ENCODE peak calls at places on chromosomes 1 and 21, in four cellular contexts. W is IMR-90, T is mesenchymal stem cell, Z is neuronal stem cell. B is an unnamed sample.

GRCh38 chr1:9435101-9435636 is 104.1 kb upstream of the SLC25A33 start:
- DNase-seq in W (no peak), T (no peak), Z (no peak), B (no peak)

GRCh38 chr1:15128520-15129313 is 24.8 kb upstream of the TMEM51 start:
- DNase-seq in W (peak; percentile 65), T (peak; percentile 76), Z (peak; percentile 73), B (peak; percentile 86)

GRCh38 chr1:248825136-248825535 is 579 bp downstream of the SH3BP5L start:
- DNase-seq in W (no peak), T (no peak), Z (no peak), B (no peak)

GRCh38 chr1:185973645-185974044 is 239.5 kb downstream of the HMCN1 start:
- DNase-seq in W (peak; percentile 96), T (peak; percentile 76), Z (no peak), B (no peak)

GRCh38 chr1:170789063-170789462 is 125.1 kb downstream of the PRRX1 start:
- DNase-seq in W (no peak), T (no peak), Z (no peak), B (no peak)

GRCh38 chr1:1136547-1137230 is 20.8 kb upstream of the C1orf159 start:
- DNase-seq in W (no peak), T (no peak), Z (no peak), B (no peak)

GRCh38 chr1:109787845-109788605 is 24.3 kb upstream of the EPS8L3 start:
- DNase-seq in W (no peak), T (peak; percentile 65), Z (no peak), B (peak; percentile 18)

GRCh38 chr1:160064164-160064563 is 5.8 kb downstream of the KCNJ10 start:
- DNase-seq in W (no peak), T (no peak), Z (no peak), B (no peak)

GRCh38 chr1:164641353-164641730 is 82.4 kb downstream of the PBX1 start:
- DNase-seq in W (peak; percentile 36), T (peak; percentile 69), Z (no peak), B (no peak)

GRCh38 chr1:117037802-117038201 is 22.3 kb upstream of the TTF2 start:
- DNase-seq in W (no peak), T (no peak), Z (no peak), B (no peak)

GRCh38 chr1:209544098-209544497 is 39.4 kb upstream of the CAMK1G start:
- DNase-seq in W (no peak), T (no peak), Z (no peak), B (no peak)

GRCh38 chr21:30336596-30336995 is 898 bp downstream of the KRTAP27-1 start:
- DNase-seq in W (no peak), T (no peak), Z (no peak), B (no peak)

GRCh38 chr1:111746614-111746999 is 7.4 kb upstream of the INKA2 start:
- DNase-seq in W (no peak), T (no peak), Z (no peak), B (no peak)

GRCh38 chr1:222890702-222891101 is 75.9 kb downstream of the DISP1 start:
- DNase-seq in W (no peak), T (no peak), Z (no peak), B (no peak)

GRCh38 chr21:31557956-31558838 is 101.3 kb upstream of the SOD1 start:
- DNase-seq in W (no peak), T (peak; percentile 38), Z (peak; percentile 55), B (peak; percentile 48)

GRCh38 chr1:7594002-7594713 is 176.9 kb upstream of the VAMP3 start:
- DNase-seq in W (no peak), T (no peak), Z (no peak), B (no peak)

GRCh38 chr1:243250102-243250501 is 5.0 kb downstream of the CEP170 start:
- DNase-seq in W (no peak), T (no peak), Z (no peak), B (no peak)

GRCh38 chr1:214700381-214700780 is 97.4 kb downstream of the CENPF start:
- DNase-seq in W (no peak), T (peak; percentile 6), Z (no peak), B (no peak)

GRCh38 chr1:183019126-183019740 is 4.0 kb upstream of the LAMC1 start:
- DNase-seq in W (no peak), T (no peak), Z (no peak), B (no peak)

GRCh38 chr1:3856923-3857790 is at the start of the genes CEP104 and DFFB:
- DNase-seq in W (peak; percentile 67), T (peak; percentile 83), Z (peak; percentile 91), B (peak; percentile 98)
- H3K14ac ChIP-seq in W (peak within 1 kb of the TSS; percentile 98), T (no peak within 1 kb of the TSS), Z (peak within 1 kb of the TSS; percentile 12), B (no peak within 1 kb of the TSS)

GRCh38 chr1:43293896-43294760 is 6.7 kb upstream of the TIE1 start:
- DNase-seq in W (peak; percentile 56), T (peak; percentile 42), Z (no peak), B (no peak)
- H2BK15ac ChIP-seq in W (no peak overlapping the region), T (no peak overlapping the region), Z (no peak overlapping the region), B (no peak overlapping the region)

GRCh38 chr1:58902830-58903229 is 119.0 kb upstream of the JUN start:
- DNase-seq in W (no peak), T (no peak), Z (no peak), B (no peak)

GRCh38 chr1:58905628-58906256 is 121.9 kb upstream of the JUN start:
- DNase-seq in W (no peak), T (no peak), Z (no peak), B (no peak)

GRCh38 chr1:58903450-58904298 is 119.8 kb upstream of the JUN start:
- DNase-seq in W (peak; percentile 89), T (peak; percentile 93), Z (peak; percentile 56), B (peak; percentile 65)

GRCh38 chr1:58905126-58905490 is 121.3 kb upstream of the JUN start:
- DNase-seq in W (no peak), T (no peak), Z (no peak), B (no peak)

DNA sequence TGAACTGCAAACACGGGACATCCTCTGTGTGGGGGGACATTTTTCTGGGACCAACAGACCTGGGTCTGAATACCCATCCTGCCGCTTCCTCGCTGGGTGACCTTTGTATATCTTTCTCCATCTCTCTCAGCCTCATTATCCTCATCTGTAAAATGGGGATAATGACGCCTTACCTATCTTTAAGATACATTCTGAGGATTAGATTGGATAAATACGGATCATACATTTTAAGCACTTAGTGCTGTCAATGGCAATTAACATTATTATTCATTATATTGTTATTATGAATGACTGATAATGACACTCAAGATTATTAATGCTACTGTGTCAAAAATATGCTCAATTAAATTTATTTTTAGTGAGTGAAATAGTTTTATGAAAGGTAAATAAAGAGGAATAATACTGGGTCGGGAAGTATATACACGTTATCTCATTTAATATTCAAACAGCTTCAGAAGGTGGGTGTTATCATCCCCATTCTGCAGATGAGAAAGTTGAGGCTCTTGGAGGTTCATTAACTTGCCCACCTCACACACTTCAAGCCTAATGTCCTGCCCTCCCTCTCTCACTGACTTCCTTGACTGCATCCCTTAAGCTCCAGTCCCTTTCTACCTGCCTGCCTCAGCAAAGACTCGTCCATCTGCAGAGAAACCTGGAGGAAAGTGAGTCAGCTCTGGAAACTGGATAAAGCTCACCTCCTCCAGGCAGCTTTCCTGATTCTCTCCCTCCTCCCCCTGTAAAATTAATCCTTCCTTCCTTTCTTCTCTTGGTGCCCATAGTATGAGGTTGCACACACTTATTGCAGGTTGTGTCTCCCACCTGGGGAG is 120.7 kb upstream of the JUN start:
- DNase-seq in W (no peak), T (no peak), Z (no peak), B (no peak)
- H3K14ac ChIP-seq in W (peak overlapping the region; percentile 78), T (no peak overlapping the region), Z (no peak overlapping the region), B (peak overlapping the region; percentile 76)

GRCh38 chr21:37804001-37804400 is 112.3 kb downstream of the KCNJ6 start:
- DNase-seq in W (no peak), T (no peak), Z (no peak), B (no peak)
- H2BK15ac ChIP-seq in W (no peak overlapping the region), T (no peak overlapping the region), Z (no peak overlapping the region), B (no peak overlapping the region)

GRCh38 chr1:66925944-66926343 is 1.2 kb downstream of the MIER1 start:
- DNase-seq in W (no peak), T (peak; percentile 43), Z (no peak), B (no peak)

GRCh38 chr1:66929289-66929688 is 4.5 kb downstream of the MIER1 start:
- DNase-seq in W (no peak), T (no peak), Z (no peak), B (no peak)

GRCh38 chr1:66927528-66927927 is 2.7 kb downstream of the MIER1 start:
- DNase-seq in W (no peak), T (no peak), Z (no peak), B (no peak)

GRCh38 chr1:66925558-66925910 is 744 bp downstream of the MIER1 start:
- DNase-seq in W (no peak), T (no peak), Z (no peak), B (no peak)

DNA sequence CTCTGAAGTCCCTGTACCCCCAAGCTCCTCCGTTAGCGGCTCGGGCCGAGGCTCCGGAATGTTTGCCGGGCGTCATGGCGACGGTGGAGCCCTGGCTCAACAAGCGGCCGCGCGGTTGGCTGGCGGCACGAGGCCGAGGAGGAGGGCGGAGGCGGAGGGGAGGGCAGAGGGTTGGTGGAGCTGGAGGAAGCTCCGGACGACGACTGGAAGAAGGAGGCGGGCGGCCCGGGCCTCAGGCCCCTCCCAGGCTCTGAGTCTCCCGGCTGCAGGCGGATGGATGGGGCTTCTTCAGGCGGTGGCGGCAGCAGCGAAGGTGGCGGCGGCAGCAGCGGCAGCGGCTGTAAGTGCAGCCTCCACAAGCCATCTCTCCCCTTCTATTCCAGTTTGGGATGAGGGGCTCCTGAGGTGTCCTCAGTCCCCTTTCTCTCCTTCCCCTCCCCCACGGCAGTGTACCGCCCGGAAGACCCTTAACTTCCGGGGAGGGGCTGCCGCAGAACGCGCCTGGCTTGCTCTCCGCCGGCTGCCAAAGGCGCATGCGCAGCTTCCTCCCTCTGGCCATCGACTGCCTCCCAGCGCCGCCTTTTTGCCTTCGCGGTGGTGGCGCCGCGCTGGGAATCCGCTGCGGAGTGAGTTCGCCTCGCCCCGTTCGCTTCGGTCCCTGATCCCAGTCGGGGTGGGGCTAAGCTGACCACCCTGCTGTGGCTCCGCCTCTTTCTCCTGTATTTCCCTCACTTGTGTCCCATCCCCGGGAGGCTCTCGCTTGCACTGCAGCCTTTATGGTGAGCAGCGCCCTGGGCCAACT is at the start of the genes DNAI4 and MIER1:
- DNase-seq in W (peak; percentile 98), T (peak; percentile 99), Z (peak; percentile 98), B (peak; percentile 97)
- H3K14ac ChIP-seq in W (peak within 1 kb of the TSS; percentile 96), T (no peak within 1 kb of the TSS), Z (peak within 1 kb of the TSS; percentile 98), B (peak within 1 kb of the TSS; percentile 94)

B was measured in H9.